ENCODE peak calls at places on chromosomes 5 and 9, in five cellular contexts. F is WTC11, I is H1, Q is K562, E is HepG2. J is an unnamed sample.
A peak's percentile ranks its signal among the peaks of the same experiment; 100 is the strongest.

GRCh38 chr5:149099920-149100319 is 37.1 kb upstream of the SH3TC2 start:
- DNase-seq in F (no peak), I (no peak), Q (no peak), E (no peak), J (no peak)

GRCh38 chr5:62791059-62791458 is 212.4 kb downstream of the LRRC70 start:
- DNase-seq in F (no peak), I (no peak), Q (no peak), E (peak; percentile 10), J (no peak)

GRCh38 chr9:136587944-136588662 is 42.3 kb upstream of the NOTCH1 start:
- DNase-seq in F (peak; percentile 90), I (peak; percentile 84), Q (peak; percentile 71), E (no peak), J (no peak)

GRCh38 chr5:52794519-52794918 is 6.8 kb downstream of the ITGA1 start:
- DNase-seq in F (no peak), I (no peak), Q (no peak), E (peak; percentile 83), J (no peak)

GRCh38 chr9:92035146-92035545 is 80.1 kb downstream of the SPTLC1 start:
- DNase-seq in F (no peak), I (no peak), Q (no peak), E (no peak), J (no peak)

GRCh38 chr9:79799691-79800345 is 228.1 kb downstream of the TLE4 start:
- DNase-seq in F (no peak), I (no peak), Q (no peak), E (peak; percentile 13), J (no peak)

GRCh38 chr5:125409101-125409495 is 662.7 kb upstream of the ZNF608 start:
- DNase-seq in F (no peak), I (no peak), Q (no peak), E (no peak), J (no peak)

GRCh38 chr5:141877478-141878185 is 578 bp downstream of the PCDH1 start:
- DNase-seq in F (no peak), I (no peak), Q (no peak), E (no peak), J (no peak)

GRCh38 chr5:162657076-162657475 is 589.5 kb downstream of the GABRG2 start:
- DNase-seq in F (no peak), I (no peak), Q (no peak), E (no peak), J (no peak)

GRCh38 chr9:105046907-105047651 is 119.1 kb upstream of the ABCA1 start:
- DNase-seq in F (no peak), I (no peak), Q (no peak), E (no peak), J (no peak)

GRCh38 chr9:9942764-9943424 is 669.9 kb downstream of the PTPRD start:
- DNase-seq in F (peak; percentile 76), I (peak; percentile 70), Q (peak; percentile 10), E (peak; percentile 42), J (peak; percentile 13)

GRCh38 chr5:79971156-79971555 is 19.9 kb downstream of the MTX3 start:
- DNase-seq in F (no peak), I (no peak), Q (no peak), E (no peak), J (no peak)

GRCh38 chr5:110088676-110089436 is 399.1 kb downstream of the MAN2A1 start:
- DNase-seq in F (no peak), I (no peak), Q (no peak), E (no peak), J (no peak)

GRCh38 chr5:110082194-110082593 is 392.5 kb downstream of the MAN2A1 start:
- DNase-seq in F (no peak), I (no peak), Q (no peak), E (no peak), J (no peak)

GRCh38 chr5:110087829-110088228 is 398.1 kb downstream of the MAN2A1 start:
- DNase-seq in F (no peak), I (no peak), Q (no peak), E (peak; percentile 38), J (no peak)

GRCh38 chr5:110085826-110086225 is 396.1 kb downstream of the MAN2A1 start:
- DNase-seq in F (no peak), I (no peak), Q (no peak), E (no peak), J (no peak)

DNA sequence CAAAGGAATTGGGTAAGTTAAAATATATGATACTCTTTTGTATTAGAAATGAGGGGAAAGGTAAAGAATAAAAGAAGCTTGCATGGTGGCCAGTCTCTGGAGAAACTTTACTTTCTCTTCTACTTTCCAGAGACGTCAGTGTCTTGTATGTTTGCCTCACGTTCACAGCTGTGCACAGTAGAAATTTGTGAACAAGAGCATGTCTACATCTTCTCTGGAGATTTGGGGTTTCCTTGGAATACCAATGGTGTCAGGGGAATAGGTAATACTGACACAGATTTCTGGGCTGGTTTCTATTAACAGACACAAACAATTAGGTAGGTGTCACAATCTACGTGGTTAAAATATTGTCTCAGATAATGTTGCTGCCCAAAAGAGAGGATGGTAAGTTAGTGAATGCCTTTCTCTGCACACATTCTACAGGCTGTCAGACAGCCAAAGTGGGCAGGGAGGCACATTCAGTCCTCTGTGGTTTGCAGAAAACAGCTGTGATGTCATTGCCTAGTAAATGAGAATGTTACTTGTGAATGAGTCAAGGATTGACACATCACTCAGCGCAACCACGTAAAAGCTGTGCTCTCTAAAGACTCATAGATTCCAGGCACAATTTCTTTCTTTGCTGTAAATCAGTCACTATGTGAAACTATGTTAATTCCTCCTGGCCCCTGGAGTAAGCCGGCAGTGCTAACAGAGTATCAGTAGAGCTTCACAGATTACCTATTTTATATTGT is 397.1 kb downstream of the MAN2A1 start:
- DNase-seq in F (no peak), I (no peak), Q (no peak), E (no peak), J (no peak)
- TF ChIP-seq ATF2 in F (no peak), I (no peak), Q (no peak), E (no peak), J (no peak)

GRCh38 chr5:6405591-6405990 is 27.2 kb upstream of the MED10 start:
- DNase-seq in F (no peak), I (no peak), Q (no peak), E (no peak), J (no peak)

GRCh38 chr5:6403416-6403815 is 25.1 kb upstream of the MED10 start:
- DNase-seq in F (no peak), I (no peak), Q (no peak), E (no peak), J (no peak)

GRCh38 chr5:6402939-6403338 is 24.6 kb upstream of the MED10 start:
- DNase-seq in F (no peak), I (no peak), Q (no peak), E (no peak), J (peak; percentile 24)

GRCh38 chr5:6401410-6401809 is 23.1 kb upstream of the MED10 start:
- DNase-seq in F (no peak), I (no peak), Q (no peak), E (no peak), J (no peak)

GRCh38 chr5:6404129-6404528 is 25.8 kb upstream of the MED10 start:
- DNase-seq in F (no peak), I (no peak), Q (no peak), E (no peak), J (peak; percentile 8)
- TF ChIP-seq SP1 in F (no peak), I (no peak), Q (no peak), E (no peak), J (no peak)

DNA sequence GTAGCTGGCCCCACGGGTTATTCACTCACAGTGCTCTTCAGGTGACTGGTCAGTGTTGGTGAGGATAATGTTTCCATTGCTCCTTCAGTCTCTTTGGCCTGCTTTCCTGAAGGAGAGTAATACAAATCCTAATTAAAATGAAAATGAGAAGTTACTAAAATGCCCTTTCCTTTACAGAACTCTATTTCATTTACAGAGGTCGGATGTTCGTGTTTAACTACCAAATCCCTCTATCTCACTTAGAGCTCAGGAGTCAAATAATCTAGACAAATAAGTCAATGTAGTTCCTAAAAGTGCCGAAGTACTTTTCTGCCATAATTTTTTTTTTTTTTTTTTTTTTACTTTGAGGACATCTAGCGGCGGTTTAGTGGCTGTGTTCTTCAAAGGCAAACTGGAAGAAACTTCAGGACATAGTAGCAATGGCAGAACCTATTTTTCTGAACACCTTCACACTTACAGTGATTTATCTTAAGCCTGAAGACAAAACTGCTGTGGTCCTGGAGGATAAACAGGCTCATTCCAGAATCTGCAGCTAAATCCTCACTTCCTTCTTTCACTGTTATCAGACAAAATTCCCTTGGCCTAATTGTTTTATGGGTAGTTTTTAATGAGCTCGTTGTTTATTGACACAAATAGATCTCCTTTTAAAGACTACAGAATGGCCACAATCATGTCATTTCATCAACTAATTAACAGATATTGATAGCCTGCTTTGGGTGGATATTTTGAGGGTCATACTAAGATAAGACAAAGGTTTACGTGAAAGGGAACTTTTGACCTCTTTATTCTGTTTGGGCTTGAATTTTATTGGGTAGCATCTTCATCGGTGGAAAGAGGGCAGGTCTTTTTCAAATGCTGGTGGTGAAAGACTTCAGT is 207.6 kb upstream of the DMRTA1 start:
- DNase-seq in F (no peak), I (no peak), Q (no peak), E (peak; percentile 40), J (no peak)
- TF ChIP-seq ATF2 in F (no peak), I (no peak), Q (no peak), E (no peak), J (no peak)

GRCh38 chr5:34957299-34957698 is 27.9 kb downstream of the DNAJC21 start:
- DNase-seq in F (no peak), I (no peak), Q (no peak), E (no peak), J (no peak)

GRCh38 chr5:34957857-34958690 is 28.7 kb downstream of the DNAJC21 start:
- DNase-seq in F (no peak), I (no peak), Q (peak; percentile 43), E (peak; percentile 30), J (no peak)

GRCh38 chr5:34959323-34959722 is 30.0 kb downstream of the DNAJC21 start:
- DNase-seq in F (no peak), I (no peak), Q (no peak), E (no peak), J (peak; percentile 63)
- TF ChIP-seq SP1 in F (no peak), I (no peak), Q (no peak), E (no peak), J (no peak)